ENCODE peak calls at places on chromosome 1, in five cellular contexts. E, V, M, Q and F are unnamed samples. For H3K36me3, the result is how much of the 10 kb centered on the place peaks cover.

GRCh38 chr1:161502641-161503393 is 2.4 kb upstream of the FCGR2A start:
- DNase-seq in E (no peak), V (peak), Q (no peak), M (no peak), F (peak)

GRCh38 chr1:213561870-213562269 is 425.9 kb upstream of the PROX1 start:
- DNase-seq in Q (no peak), E (no peak), M (no peak), V (no peak), F (no peak)

GRCh38 chr1:225919906-225920305 is 4.1 kb downstream of the PYCR2 start:
- DNase-seq in E (peak), M (peak), Q (no peak), V (peak), F (no peak)

GRCh38 chr1:244011251-244011650 is 39.8 kb upstream of the ZBTB18 start:
- DNase-seq in Q (no peak), E (no peak), M (no peak), V (peak), F (no peak)

GRCh38 chr1:7902478-7903084 is 38.1 kb downstream of the TNFRSF9 start:
- DNase-seq in M (peak), Q (no peak), V (peak), E (peak), F (peak)

GRCh38 chr1:198876371-198876871 is 237.6 kb downstream of the PTPRC start:
- DNase-seq in Q (no peak), V (no peak), E (no peak), M (peak), F (no peak)

GRCh38 chr1:224183591-224184312 is 712 bp downstream of the DEGS1 start:
- DNase-seq in M (peak), V (peak), E (peak), Q (no peak), F (peak)

GRCh38 chr1:11320153-11320936 is 47.3 kb downstream of the UBIAD1 start:
- DNase-seq in M (peak), Q (no peak), V (no peak), E (no peak), F (no peak)

GRCh38 chr1:59125711-59126320 is 171.1 kb upstream of the FGGY start:
- DNase-seq in M (no peak), Q (no peak), E (no peak), V (no peak), F (no peak)

GRCh38 chr1:70091811-70092210 is 113.6 kb downstream of the LRRC40 start:
- DNase-seq in M (no peak), E (no peak), V (no peak), Q (no peak), F (no peak)

GRCh38 chr1:82445827-82446226 is 645.1 kb downstream of the ADGRL2 start:
- DNase-seq in M (no peak), E (no peak), V (no peak), Q (no peak), F (no peak)

GRCh38 chr1:110123224-110123623 is 11.0 kb downstream of the UBL4B start:
- DNase-seq in V (peak), E (no peak), Q (no peak), M (no peak), F (no peak)

GRCh38 chr1:15246960-15247614 is at the start of gene FHAD1:
- DNase-seq in E (no peak), M (no peak), V (peak), Q (no peak), F (peak)

GRCh38 chr1:233368106-233368783 is 40.7 kb downstream of the MAP3K21 start:
- DNase-seq in E (no peak), M (no peak), V (peak), Q (no peak), F (no peak)

GRCh38 chr1:31417148-31417547 is 4.1 kb downstream of the SERINC2 start:
- DNase-seq in Q (no peak), E (no peak), M (no peak), V (no peak), F (no peak)

GRCh38 chr1:41767534-41767933 is 151.2 kb downstream of the HIVEP3 start:
- DNase-seq in E (no peak), V (no peak), Q (no peak), M (no peak), F (no peak)

GRCh38 chr1:68197459-68197858 is 34.9 kb downstream of the WLS start:
- DNase-seq in Q (no peak), M (no peak), V (no peak), E (no peak), F (no peak)

GRCh38 chr1:215407575-215407974 is 159.5 kb upstream of the KCTD3 start:
- DNase-seq in V (peak), Q (no peak), E (no peak), M (no peak), F (no peak)

DNA sequence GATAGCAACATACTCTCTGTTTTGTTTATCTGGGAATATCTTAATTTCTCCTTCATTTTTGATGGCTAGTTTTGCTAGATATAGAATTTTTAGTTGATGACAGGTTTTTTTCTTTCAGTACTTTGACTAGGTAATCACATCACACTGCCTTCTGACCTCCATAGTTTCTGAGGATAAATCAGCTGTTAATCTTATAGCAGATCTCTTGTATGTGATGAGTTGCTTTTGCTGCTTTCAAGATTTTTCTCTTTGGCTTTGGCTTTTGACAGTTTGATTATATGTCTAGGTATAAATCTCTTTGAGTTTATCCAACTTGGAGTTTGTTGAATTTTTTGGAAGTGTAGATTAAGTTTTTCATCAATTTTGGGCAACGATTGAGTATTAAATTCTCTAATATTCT is 142.6 kb downstream of the ZNF644 start:
- DNase-seq in M (peak), Q (no peak), E (no peak), V (peak), F (no peak)
- H3K36me3 ChIP-seq in M (under half), Q (under half), E (under half), V (under half), F (under half)

GRCh38 chr1:145751491-145752021 is 32.3 kb downstream of the CD160 start:
- DNase-seq in E (no peak), V (peak), Q (no peak), M (no peak), F (peak)

GRCh38 chr1:145747398-145748247 is 28.3 kb downstream of the CD160 start:
- DNase-seq in V (no peak), M (peak), Q (no peak), E (no peak), F (no peak)

DNA sequence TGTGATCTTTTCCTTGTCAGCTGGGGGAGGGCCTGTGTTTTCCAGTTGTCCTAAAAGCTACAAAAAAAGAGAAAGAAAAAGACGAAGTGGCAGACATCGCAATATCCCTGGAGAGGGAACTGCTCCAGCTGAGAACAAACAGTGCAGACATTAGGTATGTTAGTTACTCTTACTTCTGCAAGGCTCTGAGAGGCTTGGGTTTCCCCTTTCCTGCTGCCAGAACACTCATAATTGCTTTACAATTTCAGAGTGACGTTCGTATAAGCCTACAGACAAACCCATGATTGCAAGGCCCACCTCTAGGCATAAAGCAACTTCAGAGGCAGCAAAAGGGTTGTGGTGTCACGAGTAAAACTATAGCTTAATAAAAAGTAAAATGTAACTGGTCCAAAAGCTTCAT is 31.1 kb downstream of the CD160 start:
- DNase-seq in Q (no peak), M (no peak), E (no peak), V (peak), F (no peak)
- H3K36me3 ChIP-seq in Q (under half), M (under half), E (under half), V (under half), F (under half)

DNA sequence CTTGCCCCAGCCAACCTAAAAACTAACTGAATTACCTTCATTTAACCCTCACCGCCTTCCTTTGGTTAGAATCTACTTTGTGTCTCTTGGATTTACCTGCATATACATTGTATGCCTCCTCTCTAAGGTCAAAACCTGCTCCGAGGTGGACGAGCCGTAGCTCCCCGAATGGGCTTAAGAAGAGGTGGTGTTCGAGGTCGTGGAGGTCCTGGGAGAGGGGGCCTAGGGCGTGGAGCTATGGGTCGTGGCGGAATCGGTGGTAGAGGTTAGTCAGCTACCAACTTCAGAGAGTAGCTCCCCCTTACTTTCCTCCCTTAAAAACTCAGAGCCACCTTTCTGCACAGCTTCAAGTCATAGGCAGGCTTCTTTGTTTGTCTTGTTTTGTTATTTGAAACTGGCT is 9.2 kb downstream of the CHTOP start:
- DNase-seq in Q (no peak), E (no peak), V (no peak), M (no peak), F (no peak)
- H3K36me3 ChIP-seq in Q (half or more), E (under half), V (half or more), M (half or more), F (half or more)

DNA sequence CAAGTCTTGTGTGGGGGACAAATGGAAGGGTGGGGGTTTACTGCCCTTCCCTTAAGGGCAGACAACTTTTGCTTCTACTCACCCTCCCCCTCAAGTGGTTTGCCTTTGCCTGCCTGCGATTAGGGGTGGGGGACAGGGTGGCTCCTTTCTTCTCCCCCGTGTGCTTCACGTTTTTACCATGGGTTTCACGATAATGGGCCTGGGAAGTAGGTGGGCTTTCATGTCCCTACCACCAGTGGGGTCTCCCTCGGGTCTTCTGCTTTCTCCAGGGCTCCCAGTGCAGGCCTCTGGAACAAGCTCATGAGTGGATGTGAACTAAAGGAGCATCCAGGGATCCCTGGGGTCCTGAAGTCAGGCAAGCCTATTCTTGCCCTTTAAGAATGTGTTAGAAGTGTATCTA is 21.6 kb downstream of the UTP25 start:
- DNase-seq in E (no peak), M (no peak), Q (no peak), V (no peak), F (no peak)
- H3K36me3 ChIP-seq in E (under half), M (half or more), Q (under half), V (under half), F (under half)

DNA sequence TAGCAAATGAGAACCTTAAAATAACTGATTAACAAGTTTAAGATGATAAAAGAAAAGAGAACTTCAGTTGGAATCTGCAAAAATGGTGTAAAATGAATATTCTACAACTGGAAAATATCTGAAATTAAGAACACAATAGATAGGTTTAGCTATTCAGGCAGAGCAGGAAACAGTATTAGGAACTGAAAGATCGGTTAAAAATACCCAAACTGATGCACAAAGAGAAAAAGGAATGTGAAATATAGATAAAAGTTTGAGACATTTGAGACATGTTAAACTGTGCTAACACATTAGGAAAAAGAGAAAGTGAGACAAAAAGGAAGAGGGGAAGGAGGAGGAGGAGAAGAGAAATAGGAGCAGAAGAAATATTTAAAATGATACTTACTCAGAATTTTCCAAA is 12.1 kb downstream of the CD55 start:
- DNase-seq in V (no peak), Q (no peak), M (no peak), E (no peak), F (no peak)
- H3K36me3 ChIP-seq in V (under half), Q (under half), M (half or more), E (under half), F (under half)